ENCODE peak calls at places on chromosomes 13 and 19, in nine cellular contexts. One of them, this sample, is unnamed.

GRCh38 chr13:98226520-98226919 is 49.5 kb upstream of the RNF113B start:
- DNase-seq in AG10803: no peak
- DNase-seq in tibial nerve: no peak
- DNase-seq in AG04450: no peak
- DNase-seq in thoracic aorta: no peak
- DNase-seq in heart right ventricle: no peak
- DNase-seq in WTC11: no peak
- DNase-seq in bronchial epithelial cell: no peak
- DNase-seq in left ventricle myocardium inferior: no peak
- DNase-seq in this sample: no peak

GRCh38 chr19:11168568-11168967 is 13.0 kb upstream of the SPC24 start:
- DNase-seq in AG10803: peak; percentile 94
- DNase-seq in tibial nerve: no peak
- DNase-seq in AG04450: peak; percentile 69
- DNase-seq in thoracic aorta: no peak
- DNase-seq in heart right ventricle: no peak
- DNase-seq in WTC11: no peak
- DNase-seq in bronchial epithelial cell: peak; percentile 98
- DNase-seq in left ventricle myocardium inferior: no peak
- DNase-seq in this sample: no peak

GRCh38 chr19:6423499-6424189 is 967 bp downstream of the KHSRP start:
- DNase-seq in AG10803: peak; percentile 47
- DNase-seq in tibial nerve: no peak
- DNase-seq in AG04450: no peak
- DNase-seq in thoracic aorta: no peak
- DNase-seq in heart right ventricle: no peak
- DNase-seq in WTC11: peak; percentile 59
- DNase-seq in bronchial epithelial cell: peak; percentile 33
- DNase-seq in left ventricle myocardium inferior: no peak
- DNase-seq in this sample: peak; percentile 64

GRCh38 chr13:33751151-33751550 is 66.8 kb upstream of the RFC3 start:
- DNase-seq in AG10803: peak; percentile 68
- DNase-seq in tibial nerve: no peak
- DNase-seq in AG04450: no peak
- DNase-seq in thoracic aorta: no peak
- DNase-seq in heart right ventricle: no peak
- DNase-seq in WTC11: no peak
- DNase-seq in bronchial epithelial cell: peak; percentile 20
- DNase-seq in left ventricle myocardium inferior: no peak
- DNase-seq in this sample: no peak

GRCh38 chr19:35569281-35569781 is 5.9 kb upstream of the ATP4A start:
- DNase-seq in AG10803: no peak
- DNase-seq in tibial nerve: no peak
- DNase-seq in AG04450: no peak
- DNase-seq in thoracic aorta: no peak
- DNase-seq in heart right ventricle: no peak
- DNase-seq in WTC11: no peak
- DNase-seq in bronchial epithelial cell: no peak
- DNase-seq in left ventricle myocardium inferior: no peak
- DNase-seq in this sample: no peak

GRCh38 chr19:33405491-33406461 is 32.3 kb downstream of the CEBPG start:
- DNase-seq in AG10803: no peak
- DNase-seq in tibial nerve: no peak
- DNase-seq in AG04450: no peak
- DNase-seq in thoracic aorta: no peak
- DNase-seq in heart right ventricle: no peak
- DNase-seq in WTC11: no peak
- DNase-seq in bronchial epithelial cell: no peak
- DNase-seq in left ventricle myocardium inferior: peak; percentile 17
- DNase-seq in this sample: peak; percentile 27

GRCh38 chr13:31012285-31013024 is 80.0 kb downstream of the TEX26 start:
- DNase-seq in AG10803: peak; percentile 32
- DNase-seq in tibial nerve: no peak
- DNase-seq in AG04450: no peak
- DNase-seq in thoracic aorta: no peak
- DNase-seq in heart right ventricle: no peak
- DNase-seq in WTC11: no peak
- DNase-seq in bronchial epithelial cell: peak; percentile 28
- DNase-seq in left ventricle myocardium inferior: no peak
- DNase-seq in this sample: peak; percentile 5

GRCh38 chr19:49878744-49879070 is 1.2 kb downstream of the TBC1D17 start:
- DNase-seq in AG10803: no peak
- DNase-seq in tibial nerve: no peak
- DNase-seq in AG04450: no peak
- DNase-seq in thoracic aorta: no peak
- DNase-seq in heart right ventricle: no peak
- DNase-seq in WTC11: no peak
- DNase-seq in bronchial epithelial cell: no peak
- DNase-seq in left ventricle myocardium inferior: no peak
- DNase-seq in this sample: no peak

GRCh38 chr13:44620057-44620456 is 43.9 kb upstream of the TSC22D1 start:
- DNase-seq in AG10803: peak; percentile 76
- DNase-seq in tibial nerve: no peak
- DNase-seq in AG04450: no peak
- DNase-seq in thoracic aorta: no peak
- DNase-seq in heart right ventricle: no peak
- DNase-seq in WTC11: no peak
- DNase-seq in bronchial epithelial cell: peak; percentile 75
- DNase-seq in left ventricle myocardium inferior: no peak
- DNase-seq in this sample: no peak

GRCh38 chr19:31863122-31863521 is 482.3 kb upstream of the ZNF507 start:
- DNase-seq in AG10803: no peak
- DNase-seq in tibial nerve: no peak
- DNase-seq in AG04450: no peak
- DNase-seq in thoracic aorta: no peak
- DNase-seq in heart right ventricle: no peak
- DNase-seq in WTC11: no peak
- DNase-seq in bronchial epithelial cell: no peak
- DNase-seq in left ventricle myocardium inferior: no peak
- DNase-seq in this sample: no peak

GRCh38 chr13:101267656-101268055 is 148.7 kb downstream of the NALCN start:
- DNase-seq in AG10803: peak; percentile 69
- DNase-seq in tibial nerve: no peak
- DNase-seq in AG04450: no peak
- DNase-seq in thoracic aorta: no peak
- DNase-seq in heart right ventricle: no peak
- DNase-seq in WTC11: no peak
- DNase-seq in bronchial epithelial cell: peak; percentile 27
- DNase-seq in left ventricle myocardium inferior: no peak
- DNase-seq in this sample: no peak

GRCh38 chr13:44313674-44314073 is 60.0 kb upstream of the SERP2 start:
- DNase-seq in AG10803: peak; percentile 80
- DNase-seq in tibial nerve: no peak
- DNase-seq in AG04450: no peak
- DNase-seq in thoracic aorta: no peak
- DNase-seq in heart right ventricle: no peak
- DNase-seq in WTC11: no peak
- DNase-seq in bronchial epithelial cell: peak; percentile 99
- DNase-seq in left ventricle myocardium inferior: no peak
- DNase-seq in this sample: no peak

GRCh38 chr19:31548941-31549340 is 199.7 kb upstream of the TSHZ3 start:
- DNase-seq in AG10803: peak; percentile 50
- DNase-seq in tibial nerve: no peak
- DNase-seq in AG04450: peak; percentile 11
- DNase-seq in thoracic aorta: no peak
- DNase-seq in heart right ventricle: no peak
- DNase-seq in WTC11: peak; percentile 34
- DNase-seq in bronchial epithelial cell: no peak
- DNase-seq in left ventricle myocardium inferior: peak; percentile 18
- DNase-seq in this sample: no peak

GRCh38 chr13:79988573-79988972 is 352.4 kb downstream of the SPRY2 start:
- DNase-seq in AG10803: peak; percentile 83
- DNase-seq in tibial nerve: no peak
- DNase-seq in AG04450: no peak
- DNase-seq in thoracic aorta: no peak
- DNase-seq in heart right ventricle: no peak
- DNase-seq in WTC11: no peak
- DNase-seq in bronchial epithelial cell: peak; percentile 60
- DNase-seq in left ventricle myocardium inferior: no peak
- DNase-seq in this sample: no peak

GRCh38 chr13:96958286-96958891 is 35.9 kb downstream of the OXGR1 start:
- DNase-seq in AG10803: peak; percentile 38
- DNase-seq in tibial nerve: peak; percentile 56
- DNase-seq in AG04450: no peak
- DNase-seq in thoracic aorta: no peak
- DNase-seq in heart right ventricle: no peak
- DNase-seq in WTC11: no peak
- DNase-seq in bronchial epithelial cell: peak; percentile 45
- DNase-seq in left ventricle myocardium inferior: no peak
- DNase-seq in this sample: peak; percentile 9

GRCh38 chr19:5271145-5271544 is 69.5 kb downstream of the PTPRS start:
- DNase-seq in AG10803: no peak
- DNase-seq in tibial nerve: no peak
- DNase-seq in AG04450: no peak
- DNase-seq in thoracic aorta: no peak
- DNase-seq in heart right ventricle: no peak
- DNase-seq in WTC11: no peak
- DNase-seq in bronchial epithelial cell: no peak
- DNase-seq in left ventricle myocardium inferior: no peak
- DNase-seq in this sample: no peak
- TF ChIP-seq CTCF in AG10803: peak; percentile 32
- TF ChIP-seq CTCF in tibial nerve: no peak
- TF ChIP-seq CTCF in AG04450: peak; percentile 28
- TF ChIP-seq CTCF in thoracic aorta: peak; percentile 10
- TF ChIP-seq CTCF in heart right ventricle: no peak
- TF ChIP-seq CTCF in WTC11: peak; percentile 3
- TF ChIP-seq CTCF in bronchial epithelial cell: peak; percentile 11
- TF ChIP-seq CTCF in left ventricle myocardium inferior: no peak
- TF ChIP-seq CTCF in this sample: no peak

DNA sequence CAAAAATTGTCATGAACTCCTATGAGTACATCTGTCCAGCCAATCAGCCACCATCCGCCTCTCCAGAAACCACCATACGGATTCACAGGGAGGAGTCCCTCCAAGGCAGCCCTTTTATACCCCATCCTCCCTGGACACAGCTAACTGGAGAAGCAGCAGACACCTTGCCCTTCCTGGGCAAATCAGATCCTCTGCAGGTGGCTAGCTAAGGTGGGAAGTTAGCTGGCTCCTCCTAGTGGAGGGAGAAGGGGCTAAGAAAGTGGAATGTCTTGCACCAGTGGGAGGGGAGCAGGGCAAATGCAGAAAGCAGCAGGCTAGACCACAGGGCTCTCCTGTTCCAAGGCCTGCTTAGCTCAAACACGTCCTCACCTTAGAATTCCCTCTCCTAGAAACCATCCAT is 46.2 kb upstream of the UQCRFS1 start:
- DNase-seq in AG10803: no peak
- DNase-seq in tibial nerve: no peak
- DNase-seq in AG04450: no peak
- DNase-seq in thoracic aorta: no peak
- DNase-seq in heart right ventricle: no peak
- DNase-seq in WTC11: no peak
- DNase-seq in bronchial epithelial cell: no peak
- DNase-seq in left ventricle myocardium inferior: no peak
- DNase-seq in this sample: no peak
- TF ChIP-seq CTCF in AG10803: peak; percentile 32
- TF ChIP-seq CTCF in tibial nerve: no peak
- TF ChIP-seq CTCF in AG04450: no peak
- TF ChIP-seq CTCF in thoracic aorta: no peak
- TF ChIP-seq CTCF in heart right ventricle: no peak
- TF ChIP-seq CTCF in WTC11: no peak
- TF ChIP-seq CTCF in bronchial epithelial cell: no peak
- TF ChIP-seq CTCF in left ventricle myocardium inferior: no peak
- TF ChIP-seq CTCF in this sample: no peak

GRCh38 chr19:58477871-58478270 is 1.7 kb downstream of the ZNF446 start:
- DNase-seq in AG10803: no peak
- DNase-seq in tibial nerve: no peak
- DNase-seq in AG04450: no peak
- DNase-seq in thoracic aorta: no peak
- DNase-seq in heart right ventricle: no peak
- DNase-seq in WTC11: no peak
- DNase-seq in bronchial epithelial cell: no peak
- DNase-seq in left ventricle myocardium inferior: no peak
- DNase-seq in this sample: no peak

GRCh38 chr19:58476498-58477015 is 405 bp downstream of the ZNF446 start:
- DNase-seq in AG10803: peak; percentile 24
- DNase-seq in tibial nerve: no peak
- DNase-seq in AG04450: no peak
- DNase-seq in thoracic aorta: peak; percentile 36
- DNase-seq in heart right ventricle: peak; percentile 31
- DNase-seq in WTC11: no peak
- DNase-seq in bronchial epithelial cell: no peak
- DNase-seq in left ventricle myocardium inferior: no peak
- DNase-seq in this sample: peak; percentile 46

GRCh38 chr19:58474997-58475713 is 997 bp upstream of the ZNF446 start:
- DNase-seq in AG10803: no peak
- DNase-seq in tibial nerve: no peak
- DNase-seq in AG04450: no peak
- DNase-seq in thoracic aorta: no peak
- DNase-seq in heart right ventricle: no peak
- DNase-seq in WTC11: no peak
- DNase-seq in bronchial epithelial cell: no peak
- DNase-seq in left ventricle myocardium inferior: no peak
- DNase-seq in this sample: no peak

GRCh38 chr19:58475714-58476497 is at the start of gene ZNF446:
- DNase-seq in AG10803: peak; percentile 96
- DNase-seq in tibial nerve: peak; percentile 99
- DNase-seq in AG04450: peak; percentile 89
- DNase-seq in thoracic aorta: peak; percentile 97
- DNase-seq in heart right ventricle: peak; percentile 97
- DNase-seq in WTC11: peak; percentile 96
- DNase-seq in bronchial epithelial cell: peak; percentile 94
- DNase-seq in left ventricle myocardium inferior: peak; percentile 97
- DNase-seq in this sample: peak; percentile 98

DNA sequence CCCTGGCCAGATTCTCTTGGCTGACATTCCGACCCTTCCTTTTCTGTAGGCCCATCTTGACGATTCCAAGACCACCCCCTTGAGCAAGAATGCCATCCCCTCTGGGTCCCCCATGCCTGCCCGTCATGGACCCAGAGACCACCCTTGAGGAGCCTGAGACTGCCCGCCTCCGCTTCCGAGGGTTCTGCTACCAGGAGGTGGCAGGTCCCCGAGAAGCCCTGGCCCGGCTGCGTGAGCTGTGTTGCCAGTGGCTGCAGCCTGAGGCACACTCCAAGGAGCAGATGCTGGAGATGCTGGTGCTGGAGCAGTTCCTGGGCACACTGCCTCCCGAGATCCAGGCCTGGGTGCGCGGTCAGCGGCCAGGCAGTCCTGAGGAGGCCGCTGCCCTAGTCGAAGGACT is 978 bp downstream of the ZNF446 start:
- DNase-seq in AG10803: no peak
- DNase-seq in tibial nerve: no peak
- DNase-seq in AG04450: no peak
- DNase-seq in thoracic aorta: no peak
- DNase-seq in heart right ventricle: no peak
- DNase-seq in WTC11: no peak
- DNase-seq in bronchial epithelial cell: no peak
- DNase-seq in left ventricle myocardium inferior: no peak
- DNase-seq in this sample: no peak
- TF ChIP-seq CTCF in AG10803: no peak
- TF ChIP-seq CTCF in tibial nerve: no peak
- TF ChIP-seq CTCF in AG04450: no peak
- TF ChIP-seq CTCF in thoracic aorta: no peak
- TF ChIP-seq CTCF in heart right ventricle: no peak
- TF ChIP-seq CTCF in WTC11: no peak
- TF ChIP-seq CTCF in bronchial epithelial cell: no peak
- TF ChIP-seq CTCF in left ventricle myocardium inferior: no peak
- TF ChIP-seq CTCF in this sample: no peak

GRCh38 chr19:3029070-3029923 is at the start of gene TLE2:
- DNase-seq in AG10803: no peak
- DNase-seq in tibial nerve: no peak
- DNase-seq in AG04450: no peak
- DNase-seq in thoracic aorta: no peak
- DNase-seq in heart right ventricle: no peak
- DNase-seq in WTC11: no peak
- DNase-seq in bronchial epithelial cell: no peak
- DNase-seq in left ventricle myocardium inferior: no peak
- DNase-seq in this sample: no peak
- TF ChIP-seq CTCF in AG10803: no peak
- TF ChIP-seq CTCF in tibial nerve: no peak
- TF ChIP-seq CTCF in AG04450: no peak
- TF ChIP-seq CTCF in thoracic aorta: no peak
- TF ChIP-seq CTCF in heart right ventricle: no peak
- TF ChIP-seq CTCF in WTC11: no peak
- TF ChIP-seq CTCF in bronchial epithelial cell: no peak
- TF ChIP-seq CTCF in left ventricle myocardium inferior: no peak
- TF ChIP-seq CTCF in this sample: no peak